ENCODE peak calls at places on chromosomes 1 and 21, in five cellular contexts. One of them, this sample, is unnamed.

GRCh38 chr1:23638786-23639241 is 52.8 kb upstream of the RPL11 start:
- DNase-seq in activated naive CD8-positive, alpha-beta T cell treated with anti-CD3 and anti-CD28 coated beads, Interleukin-2, amount 50 U/mL, for 24 hours: no peak
- DNase-seq in nucleus accumbens: no peak
- DNase-seq in endothelial cell: no peak
- DNase-seq in SJSA1: no peak
- DNase-seq in this sample: no peak

GRCh38 chr1:171754971-171755370 is 13.1 kb upstream of the VAMP4 start:
- DNase-seq in SJSA1: no peak
- DNase-seq in nucleus accumbens: no peak
- DNase-seq in endothelial cell: no peak
- DNase-seq in activated naive CD8-positive, alpha-beta T cell treated with anti-CD3 and anti-CD28 coated beads, Interleukin-2, amount 50 U/mL, for 24 hours: no peak
- DNase-seq in this sample: no peak

GRCh38 chr1:78839704-78840277 is 166.7 kb downstream of the ADGRL4 start:
- DNase-seq in endothelial cell: peak
- DNase-seq in activated naive CD8-positive, alpha-beta T cell treated with anti-CD3 and anti-CD28 coated beads, Interleukin-2, amount 50 U/mL, for 24 hours: peak
- DNase-seq in SJSA1: no peak
- DNase-seq in nucleus accumbens: no peak
- DNase-seq in this sample: peak

GRCh38 chr1:53369034-53369750 is 41.3 kb upstream of the LRP8 start:
- DNase-seq in nucleus accumbens: no peak
- DNase-seq in activated naive CD8-positive, alpha-beta T cell treated with anti-CD3 and anti-CD28 coated beads, Interleukin-2, amount 50 U/mL, for 24 hours: no peak
- DNase-seq in endothelial cell: no peak
- DNase-seq in SJSA1: peak
- DNase-seq in this sample: no peak

GRCh38 chr1:182707116-182707515 is 22.7 kb upstream of the RGS8 start:
- DNase-seq in activated naive CD8-positive, alpha-beta T cell treated with anti-CD3 and anti-CD28 coated beads, Interleukin-2, amount 50 U/mL, for 24 hours: no peak
- DNase-seq in nucleus accumbens: peak
- DNase-seq in SJSA1: no peak
- DNase-seq in endothelial cell: no peak
- DNase-seq in this sample: no peak

GRCh38 chr1:10975567-10976326 is 36.7 kb upstream of the TARDBP start:
- DNase-seq in nucleus accumbens: no peak
- DNase-seq in endothelial cell: no peak
- DNase-seq in activated naive CD8-positive, alpha-beta T cell treated with anti-CD3 and anti-CD28 coated beads, Interleukin-2, amount 50 U/mL, for 24 hours: no peak
- DNase-seq in SJSA1: no peak
- DNase-seq in this sample: no peak

GRCh38 chr1:62337785-62338631 is 18.8 kb upstream of the KANK4 start:
- DNase-seq in SJSA1: no peak
- DNase-seq in activated naive CD8-positive, alpha-beta T cell treated with anti-CD3 and anti-CD28 coated beads, Interleukin-2, amount 50 U/mL, for 24 hours: no peak
- DNase-seq in nucleus accumbens: no peak
- DNase-seq in endothelial cell: no peak
- DNase-seq in this sample: no peak

GRCh38 chr1:232186936-232187335 is 443.0 kb downstream of the SIPA1L2 start:
- DNase-seq in activated naive CD8-positive, alpha-beta T cell treated with anti-CD3 and anti-CD28 coated beads, Interleukin-2, amount 50 U/mL, for 24 hours: no peak
- DNase-seq in SJSA1: no peak
- DNase-seq in endothelial cell: no peak
- DNase-seq in nucleus accumbens: no peak
- DNase-seq in this sample: peak

GRCh38 chr1:75797606-75798216 is 1.0 kb downstream of the MSH4 start:
- DNase-seq in SJSA1: no peak
- DNase-seq in endothelial cell: no peak
- DNase-seq in nucleus accumbens: no peak
- DNase-seq in activated naive CD8-positive, alpha-beta T cell treated with anti-CD3 and anti-CD28 coated beads, Interleukin-2, amount 50 U/mL, for 24 hours: no peak
- DNase-seq in this sample: no peak

GRCh38 chr1:173093721-173094450 is 43.1 kb upstream of the TNFSF18 start:
- DNase-seq in endothelial cell: no peak
- DNase-seq in nucleus accumbens: no peak
- DNase-seq in activated naive CD8-positive, alpha-beta T cell treated with anti-CD3 and anti-CD28 coated beads, Interleukin-2, amount 50 U/mL, for 24 hours: no peak
- DNase-seq in SJSA1: no peak
- DNase-seq in this sample: no peak

GRCh38 chr21:25094695-25095094 is 512.6 kb downstream of the MRPL39 start:
- DNase-seq in nucleus accumbens: no peak
- DNase-seq in endothelial cell: no peak
- DNase-seq in SJSA1: no peak
- DNase-seq in activated naive CD8-positive, alpha-beta T cell treated with anti-CD3 and anti-CD28 coated beads, Interleukin-2, amount 50 U/mL, for 24 hours: no peak
- DNase-seq in this sample: no peak

GRCh38 chr1:77424236-77424635 is 142.4 kb downstream of the AK5 start:
- DNase-seq in SJSA1: no peak
- DNase-seq in activated naive CD8-positive, alpha-beta T cell treated with anti-CD3 and anti-CD28 coated beads, Interleukin-2, amount 50 U/mL, for 24 hours: no peak
- DNase-seq in nucleus accumbens: no peak
- DNase-seq in endothelial cell: no peak
- DNase-seq in this sample: no peak

GRCh38 chr1:43235451-43236121 is 34.2 kb upstream of the TMEM125 start:
- DNase-seq in activated naive CD8-positive, alpha-beta T cell treated with anti-CD3 and anti-CD28 coated beads, Interleukin-2, amount 50 U/mL, for 24 hours: no peak
- DNase-seq in SJSA1: no peak
- DNase-seq in nucleus accumbens: no peak
- DNase-seq in endothelial cell: no peak
- DNase-seq in this sample: no peak

GRCh38 chr1:156284112-156284511 is at the start of gene TMEM79:
- DNase-seq in activated naive CD8-positive, alpha-beta T cell treated with anti-CD3 and anti-CD28 coated beads, Interleukin-2, amount 50 U/mL, for 24 hours: no peak
- DNase-seq in nucleus accumbens: no peak
- DNase-seq in endothelial cell: no peak
- DNase-seq in SJSA1: no peak
- DNase-seq in this sample: no peak

GRCh38 chr1:201500670-201501120 is 6.2 kb downstream of the CSRP1 start:
- DNase-seq in nucleus accumbens: peak
- DNase-seq in activated naive CD8-positive, alpha-beta T cell treated with anti-CD3 and anti-CD28 coated beads, Interleukin-2, amount 50 U/mL, for 24 hours: no peak
- DNase-seq in SJSA1: no peak
- DNase-seq in endothelial cell: no peak
- DNase-seq in this sample: no peak

GRCh38 chr1:73943270-73943669 is 254.7 kb downstream of the LRRIQ3 start:
- DNase-seq in activated naive CD8-positive, alpha-beta T cell treated with anti-CD3 and anti-CD28 coated beads, Interleukin-2, amount 50 U/mL, for 24 hours: no peak
- DNase-seq in nucleus accumbens: no peak
- DNase-seq in SJSA1: no peak
- DNase-seq in endothelial cell: no peak
- DNase-seq in this sample: no peak

GRCh38 chr1:14958249-14959215 is 195.0 kb upstream of the TMEM51 start:
- DNase-seq in activated naive CD8-positive, alpha-beta T cell treated with anti-CD3 and anti-CD28 coated beads, Interleukin-2, amount 50 U/mL, for 24 hours: no peak
- DNase-seq in SJSA1: no peak
- DNase-seq in nucleus accumbens: no peak
- DNase-seq in endothelial cell: no peak
- DNase-seq in this sample: no peak

GRCh38 chr1:81670286-81670685 is 130.4 kb upstream of the ADGRL2 start:
- DNase-seq in endothelial cell: no peak
- DNase-seq in nucleus accumbens: peak
- DNase-seq in activated naive CD8-positive, alpha-beta T cell treated with anti-CD3 and anti-CD28 coated beads, Interleukin-2, amount 50 U/mL, for 24 hours: no peak
- DNase-seq in SJSA1: peak
- DNase-seq in this sample: peak

GRCh38 chr1:79588719-79589118 is 582.2 kb upstream of the ADGRL4 start:
- DNase-seq in nucleus accumbens: no peak
- DNase-seq in SJSA1: no peak
- DNase-seq in endothelial cell: no peak
- DNase-seq in activated naive CD8-positive, alpha-beta T cell treated with anti-CD3 and anti-CD28 coated beads, Interleukin-2, amount 50 U/mL, for 24 hours: no peak
- DNase-seq in this sample: no peak

GRCh38 chr1:184389446-184389845 is 2.6 kb downstream of the C1orf21 start:
- DNase-seq in endothelial cell: no peak
- DNase-seq in nucleus accumbens: no peak
- DNase-seq in SJSA1: no peak
- DNase-seq in activated naive CD8-positive, alpha-beta T cell treated with anti-CD3 and anti-CD28 coated beads, Interleukin-2, amount 50 U/mL, for 24 hours: no peak
- DNase-seq in this sample: no peak

GRCh38 chr1:32706491-32706890 is 3.9 kb upstream of the SYNC start:
- DNase-seq in endothelial cell: no peak
- DNase-seq in activated naive CD8-positive, alpha-beta T cell treated with anti-CD3 and anti-CD28 coated beads, Interleukin-2, amount 50 U/mL, for 24 hours: no peak
- DNase-seq in SJSA1: no peak
- DNase-seq in nucleus accumbens: no peak
- DNase-seq in this sample: no peak

GRCh38 chr21:37819372-37819771 is 96.9 kb downstream of the KCNJ6 start:
- DNase-seq in endothelial cell: no peak
- DNase-seq in SJSA1: no peak
- DNase-seq in activated naive CD8-positive, alpha-beta T cell treated with anti-CD3 and anti-CD28 coated beads, Interleukin-2, amount 50 U/mL, for 24 hours: no peak
- DNase-seq in nucleus accumbens: no peak
- DNase-seq in this sample: no peak

GRCh38 chr1:98660941-98661543 is 479 bp upstream of the SNX7 start:
- DNase-seq in activated naive CD8-positive, alpha-beta T cell treated with anti-CD3 and anti-CD28 coated beads, Interleukin-2, amount 50 U/mL, for 24 hours: no peak
- DNase-seq in endothelial cell: no peak
- DNase-seq in nucleus accumbens: no peak
- DNase-seq in SJSA1: no peak
- DNase-seq in this sample: no peak

GRCh38 chr1:184910596-184910995 is 63.7 kb downstream of the NIBAN1 start:
- DNase-seq in nucleus accumbens: no peak
- DNase-seq in SJSA1: no peak
- DNase-seq in activated naive CD8-positive, alpha-beta T cell treated with anti-CD3 and anti-CD28 coated beads, Interleukin-2, amount 50 U/mL, for 24 hours: no peak
- DNase-seq in endothelial cell: no peak
- DNase-seq in this sample: no peak

GRCh38 chr1:69911301-69911801 is 294.0 kb downstream of the LRRC40 start:
- DNase-seq in SJSA1: no peak
- DNase-seq in nucleus accumbens: no peak
- DNase-seq in endothelial cell: no peak
- DNase-seq in activated naive CD8-positive, alpha-beta T cell treated with anti-CD3 and anti-CD28 coated beads, Interleukin-2, amount 50 U/mL, for 24 hours: no peak
- DNase-seq in this sample: no peak

GRCh38 chr1:43313771-43314170 is 13.0 kb downstream of the TIE1 start:
- DNase-seq in activated naive CD8-positive, alpha-beta T cell treated with anti-CD3 and anti-CD28 coated beads, Interleukin-2, amount 50 U/mL, for 24 hours: no peak
- DNase-seq in nucleus accumbens: no peak
- DNase-seq in SJSA1: no peak
- DNase-seq in endothelial cell: no peak
- DNase-seq in this sample: no peak

GRCh38 chr1:92933459-92933858 is 27.8 kb downstream of the DIPK1A start:
- DNase-seq in nucleus accumbens: no peak
- DNase-seq in endothelial cell: no peak
- DNase-seq in activated naive CD8-positive, alpha-beta T cell treated with anti-CD3 and anti-CD28 coated beads, Interleukin-2, amount 50 U/mL, for 24 hours: no peak
- DNase-seq in SJSA1: no peak
- DNase-seq in this sample: no peak

GRCh38 chr1:231278100-231278790 is 37.2 kb downstream of the GNPAT start:
- DNase-seq in endothelial cell: no peak
- DNase-seq in nucleus accumbens: no peak
- DNase-seq in SJSA1: no peak
- DNase-seq in activated naive CD8-positive, alpha-beta T cell treated with anti-CD3 and anti-CD28 coated beads, Interleukin-2, amount 50 U/mL, for 24 hours: no peak
- DNase-seq in this sample: no peak

GRCh38 chr1:59018860-59019259 is 235.0 kb upstream of the JUN start:
- DNase-seq in endothelial cell: no peak
- DNase-seq in activated naive CD8-positive, alpha-beta T cell treated with anti-CD3 and anti-CD28 coated beads, Interleukin-2, amount 50 U/mL, for 24 hours: no peak
- DNase-seq in nucleus accumbens: no peak
- DNase-seq in SJSA1: peak
- DNase-seq in this sample: no peak

GRCh38 chr1:226002667-226003501 is 3.7 kb upstream of the SDE2 start:
- DNase-seq in SJSA1: peak
- DNase-seq in nucleus accumbens: no peak
- DNase-seq in activated naive CD8-positive, alpha-beta T cell treated with anti-CD3 and anti-CD28 coated beads, Interleukin-2, amount 50 U/mL, for 24 hours: peak
- DNase-seq in endothelial cell: peak
- DNase-seq in this sample: peak

GRCh38 chr1:99943238-99943794 is 26.5 kb upstream of the SLC35A3 start:
- DNase-seq in endothelial cell: no peak
- DNase-seq in nucleus accumbens: no peak
- DNase-seq in SJSA1: no peak
- DNase-seq in activated naive CD8-positive, alpha-beta T cell treated with anti-CD3 and anti-CD28 coated beads, Interleukin-2, amount 50 U/mL, for 24 hours: no peak
- DNase-seq in this sample: peak

GRCh38 chr21:17610862-17611261 is 1.8 kb downstream of the BTG3 start:
- DNase-seq in nucleus accumbens: no peak
- DNase-seq in endothelial cell: no peak
- DNase-seq in SJSA1: no peak
- DNase-seq in activated naive CD8-positive, alpha-beta T cell treated with anti-CD3 and anti-CD28 coated beads, Interleukin-2, amount 50 U/mL, for 24 hours: no peak
- DNase-seq in this sample: no peak

GRCh38 chr1:1510912-1511532 is 940 bp upstream of the ATAD3A start:
- DNase-seq in SJSA1: no peak
- DNase-seq in activated naive CD8-positive, alpha-beta T cell treated with anti-CD3 and anti-CD28 coated beads, Interleukin-2, amount 50 U/mL, for 24 hours: peak
- DNase-seq in nucleus accumbens: no peak
- DNase-seq in endothelial cell: no peak
- DNase-seq in this sample: peak

GRCh38 chr21:35381743-35382310 is 332.7 kb upstream of the RUNX1 start:
- DNase-seq in nucleus accumbens: no peak
- DNase-seq in activated naive CD8-positive, alpha-beta T cell treated with anti-CD3 and anti-CD28 coated beads, Interleukin-2, amount 50 U/mL, for 24 hours: no peak
- DNase-seq in SJSA1: no peak
- DNase-seq in endothelial cell: no peak
- DNase-seq in this sample: no peak

GRCh38 chr1:200967693-200968468 is 55.6 kb downstream of the KIF21B start:
- DNase-seq in SJSA1: no peak
- DNase-seq in activated naive CD8-positive, alpha-beta T cell treated with anti-CD3 and anti-CD28 coated beads, Interleukin-2, amount 50 U/mL, for 24 hours: no peak
- DNase-seq in endothelial cell: no peak
- DNase-seq in nucleus accumbens: no peak
- DNase-seq in this sample: no peak

GRCh38 chr1:152924191-152924590 is 15.8 kb downstream of the IVL start:
- DNase-seq in SJSA1: no peak
- DNase-seq in endothelial cell: no peak
- DNase-seq in nucleus accumbens: no peak
- DNase-seq in activated naive CD8-positive, alpha-beta T cell treated with anti-CD3 and anti-CD28 coated beads, Interleukin-2, amount 50 U/mL, for 24 hours: no peak
- DNase-seq in this sample: no peak

GRCh38 chr1:151832318-151832984 is 849 bp upstream of the RORC start:
- DNase-seq in nucleus accumbens: peak
- DNase-seq in SJSA1: no peak
- DNase-seq in activated naive CD8-positive, alpha-beta T cell treated with anti-CD3 and anti-CD28 coated beads, Interleukin-2, amount 50 U/mL, for 24 hours: no peak
- DNase-seq in endothelial cell: no peak
- DNase-seq in this sample: no peak

This sample was measured in NCI-H1436.